ENCODE peak calls at places on chromosomes 16 and 17, in six cellular contexts. A is HepG2, Y is GM12878, D is H1, W is SK-N-SH, Q is K562. B is an unnamed sample.

GRCh38 chr16:55506083-55506482 is 2.8 kb upstream of the LPCAT2 start:
- DNase-seq in W (no peak), Q (no peak), D (no peak), A (peak), Y (no peak), B (no peak)

GRCh38 chr17:48011405-48012150 is 26.0 kb downstream of the COPZ2 start:
- DNase-seq in Q (peak), W (peak), A (peak), D (no peak), Y (no peak), B (peak)

GRCh38 chr17:33291248-33292183 is 1.6 kb downstream of the ASIC2 start:
- DNase-seq in A (no peak), D (peak), Y (no peak), Q (peak), W (peak), B (no peak)

GRCh38 chr17:73824321-73824720 is 180.1 kb upstream of the SDK2 start:
- DNase-seq in Y (no peak), W (peak), A (no peak), Q (no peak), D (no peak), B (no peak)

GRCh38 chr17:50055426-50056216 is at the start of gene ITGA3:
- DNase-seq in A (no peak), Q (peak), D (peak), W (peak), Y (no peak), B (peak)

GRCh38 chr16:84532299-84532724 is 27.9 kb upstream of the MEAK7 start:
- DNase-seq in Q (no peak), D (peak), W (no peak), A (peak), Y (no peak), B (no peak)

GRCh38 chr16:63466-63865 is 9.0 kb downstream of the RHBDF1 start:
- DNase-seq in Y (no peak), Q (no peak), D (no peak), A (no peak), W (no peak), B (no peak)

GRCh38 chr17:67123692-67124091 is 79.3 kb downstream of the CACNG1 start:
- DNase-seq in Y (no peak), W (no peak), D (no peak), A (no peak), Q (no peak), B (no peak)

GRCh38 chr17:18224053-18224427 is 1.4 kb upstream of the LLGL1 start:
- DNase-seq in W (no peak), Y (no peak), A (peak), Q (no peak), D (no peak), B (no peak)

GRCh38 chr17:67610061-67610460 is 107.7 kb upstream of the NOL11 start:
- DNase-seq in Q (no peak), W (no peak), Y (no peak), A (no peak), D (no peak), B (no peak)

GRCh38 chr17:57578608-57578990 is 166.5 kb downstream of the CCDC182 start:
- DNase-seq in D (no peak), A (no peak), W (no peak), Y (peak), Q (no peak), B (no peak)

GRCh38 chr17:59361386-59361785 is 29.9 kb downstream of the YPEL2 start:
- DNase-seq in Y (no peak), D (no peak), A (no peak), W (no peak), Q (no peak), B (no peak)

GRCh38 chr17:39252788-39253460 is 27.2 kb upstream of the STAC2 start:
- DNase-seq in Y (no peak), A (no peak), Q (no peak), D (no peak), W (no peak), B (no peak)

GRCh38 chr17:19284005-19284959 is 47.1 kb downstream of the EPN2 start:
- DNase-seq in A (no peak), Q (no peak), W (no peak), D (no peak), Y (no peak), B (no peak)

GRCh38 chr17:65463242-65463641 is 98.2 kb downstream of the AXIN2 start:
- DNase-seq in Q (no peak), W (no peak), Y (no peak), A (no peak), D (no peak), B (no peak)

GRCh38 chr16:88669986-88670385 is 7.1 kb upstream of the MVD start:
- DNase-seq in Y (no peak), A (no peak), D (no peak), W (no peak), Q (no peak), B (no peak)

GRCh38 chr16:89374393-89374948 is 115.9 kb downstream of the ANKRD11 start:
- DNase-seq in D (no peak), W (peak), Q (no peak), A (no peak), Y (no peak), B (no peak)

GRCh38 chr17:9024497-9024896 is 3.2 kb downstream of the NTN1 start:
- DNase-seq in Q (no peak), Y (no peak), D (no peak), A (no peak), W (no peak), B (no peak)

GRCh38 chr17:2176484-2177175 is 121.7 kb downstream of the HIC1 start:
- DNase-seq in Q (no peak), Y (no peak), D (no peak), A (no peak), W (no peak), B (no peak)

GRCh38 chr17:2175294-2175628 is 120.4 kb downstream of the HIC1 start:
- DNase-seq in Q (no peak), D (no peak), Y (no peak), W (no peak), A (no peak), B (no peak)

GRCh38 chr17:2174048-2174447 is 119.1 kb downstream of the HIC1 start:
- DNase-seq in D (no peak), A (no peak), Y (no peak), W (no peak), Q (no peak), B (no peak)

GRCh38 chr17:2173005-2173404 is 118.1 kb downstream of the HIC1 start:
- DNase-seq in W (no peak), D (no peak), A (no peak), Y (no peak), Q (no peak), B (no peak)

GRCh38 chr17:2174471-2175293 is 119.8 kb downstream of the HIC1 start:
- DNase-seq in A (peak), W (peak), Q (no peak), Y (no peak), D (no peak), B (no peak)
- TF ChIP-seq YY1 in A (no peak), W (no peak), Q (no peak), Y (no peak), D (no peak), B (no peak)

GRCh38 chr16:11497329-11497805 is 89.4 kb downstream of the LITAF start:
- DNase-seq in Y (peak), Q (no peak), D (no peak), A (peak), W (peak), B (peak)
- TF ChIP-seq CTCF in Y (no peak), Q (no peak), D (no peak), A (peak), W (peak), B (no peak)

DNA sequence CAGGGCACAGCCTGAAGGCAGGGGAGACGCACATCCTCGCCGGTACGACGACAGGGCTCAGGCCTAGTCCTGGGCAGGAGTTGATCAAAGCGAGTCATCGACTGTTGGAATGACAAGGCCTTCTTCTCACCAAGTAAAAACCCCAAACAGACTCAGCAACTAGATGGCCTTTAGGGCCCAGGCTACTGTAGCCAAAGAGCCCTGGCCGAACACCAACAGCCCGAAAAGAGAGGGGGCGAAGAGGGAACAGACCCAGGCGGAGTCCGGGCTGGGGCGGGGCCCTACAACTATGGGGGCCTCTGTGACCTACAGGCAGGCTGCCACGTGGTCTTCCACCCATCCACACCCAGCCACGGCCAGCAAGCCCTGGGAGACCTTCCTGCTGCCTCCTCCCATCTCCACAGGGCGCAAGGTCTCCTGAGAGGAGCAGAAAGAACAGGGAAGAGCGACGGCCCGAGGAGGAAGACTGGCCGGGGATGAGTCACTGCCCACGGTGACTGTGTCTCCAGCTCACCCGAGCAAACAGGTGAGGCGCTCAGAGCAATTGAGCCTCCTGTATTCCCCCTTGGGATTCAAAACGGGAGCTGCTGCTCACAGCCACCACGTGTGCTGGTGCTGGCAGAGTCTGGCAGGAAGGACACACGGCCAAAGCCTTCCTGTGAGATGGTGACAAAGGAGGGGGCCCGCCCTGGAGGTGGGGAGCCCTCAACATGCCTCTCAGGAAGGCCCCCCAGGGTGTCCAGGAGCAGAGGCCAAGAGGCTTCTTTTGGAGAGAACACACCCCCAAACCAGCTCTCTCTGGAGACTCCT is 17.7 kb downstream of the SLC16A3 start:
- DNase-seq in Y (no peak), A (no peak), Q (peak), D (no peak), W (peak), B (no peak)
- TF ChIP-seq YY1 in Y (no peak), A (no peak), Q (no peak), D (no peak), W (no peak), B (no peak)

GRCh38 chr17:82896071-82897000 is 56.5 kb upstream of the ZNF750 start:
- DNase-seq in W (no peak), Q (no peak), D (no peak), A (no peak), Y (no peak), B (no peak)

GRCh38 chr17:82895087-82895486 is 55.3 kb upstream of the ZNF750 start:
- DNase-seq in A (no peak), Y (no peak), Q (no peak), D (no peak), W (no peak), B (no peak)

GRCh38 chr17:82899941-82900340 is 60.1 kb upstream of the ZNF750 start:
- DNase-seq in W (no peak), Q (no peak), D (no peak), A (no peak), Y (no peak), B (no peak)

GRCh38 chr17:82898976-82899514 is 59.2 kb upstream of the ZNF750 start:
- DNase-seq in Q (no peak), Y (no peak), D (no peak), A (no peak), W (peak), B (no peak)

DNA sequence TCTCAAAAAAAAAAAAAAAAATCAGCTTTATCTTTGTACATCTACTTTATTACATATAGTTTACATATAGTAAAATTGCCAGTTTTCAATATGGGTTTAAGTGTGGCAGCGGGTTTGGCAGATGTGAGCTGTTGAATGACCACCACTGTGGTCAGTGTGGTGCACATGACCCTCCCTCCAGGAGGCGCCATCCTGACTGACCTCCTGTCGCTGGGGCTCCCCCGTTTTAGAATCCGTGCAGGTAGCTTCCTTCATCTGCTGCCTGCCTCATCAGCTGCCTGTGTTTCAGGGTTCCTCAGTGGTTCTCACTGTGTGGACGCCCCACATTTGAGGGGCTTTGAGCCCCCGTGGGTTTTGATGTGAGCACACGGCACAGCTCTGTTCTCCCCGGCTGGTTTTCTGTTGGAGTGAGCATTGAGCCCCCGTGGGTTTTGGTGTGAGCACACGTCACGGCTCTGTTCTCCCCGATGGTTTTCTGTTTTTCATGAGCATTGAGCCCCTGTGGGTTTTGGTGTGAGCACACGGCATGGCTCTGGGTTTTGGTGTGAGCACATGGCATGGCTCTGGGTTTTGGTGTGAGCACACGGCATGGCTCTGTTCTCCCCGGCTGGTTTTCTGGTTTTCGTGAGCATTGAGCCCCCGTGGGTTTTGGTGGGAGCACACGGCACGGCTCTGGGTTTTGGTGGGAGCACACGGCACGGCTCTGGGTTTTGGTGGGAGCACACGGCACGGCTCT is 57.9 kb upstream of the ZNF750 start:
- DNase-seq in A (no peak), W (no peak), Y (no peak), Q (no peak), D (no peak), B (no peak)
- TF ChIP-seq CTCF in A (peak), W (no peak), Y (no peak), Q (no peak), D (peak), B (peak)

DNA sequence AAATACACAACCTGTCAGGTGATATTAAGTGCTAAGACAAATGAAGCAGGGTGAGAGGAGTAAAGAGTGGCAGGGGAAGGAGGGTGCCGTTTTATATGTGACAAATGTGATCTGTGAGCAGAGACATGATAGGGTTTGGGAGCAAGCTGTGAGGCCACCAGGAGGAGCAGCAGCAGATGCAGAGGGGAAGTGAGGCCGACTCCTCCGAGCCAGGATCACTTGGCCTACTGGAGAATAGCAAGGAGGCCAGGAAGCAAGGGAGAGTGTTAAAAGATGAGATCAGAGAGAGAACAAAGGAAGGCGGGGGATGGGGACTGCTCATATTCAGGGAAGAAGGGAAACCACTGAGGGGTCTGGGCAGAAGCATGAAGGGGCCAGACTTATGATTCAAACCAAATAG is 129.4 kb downstream of the TANGO6 start:
- DNase-seq in D (peak), W (peak), A (no peak), Q (peak), Y (no peak), B (no peak)
- TF ChIP-seq YY1 in D (no peak), W (no peak), A (no peak), Q (no peak), Y (no peak), B (no peak)

GRCh38 chr17:56121661-56122060 is 31.6 kb upstream of the ANKFN1 start:
- DNase-seq in W (no peak), Q (no peak), Y (no peak), A (no peak), D (no peak), B (no peak)
- TF ChIP-seq CTCF in W (peak), Q (no peak), Y (no peak), A (peak), D (peak), B (peak)